ENCODE peak calls at places on chromosomes 16 and 17, in seven cellular contexts. X, R, E, P, S, Z and C are unnamed samples. For H3K27me3, the result is how much of the 10 kb centered on the place peaks cover.

GRCh38 chr17:27918498-27918897 is 25.3 kb upstream of the LYRM9 start:
- DNase-seq in E (no peak), Z (no peak), S (no peak), X (no peak), R (no peak), P (no peak), C (no peak)

GRCh38 chr16:72104905-72105304 is 11.3 kb downstream of the DHX38 start:
- DNase-seq in X (no peak), P (no peak), E (no peak), Z (no peak), S (no peak), R (no peak), C (no peak)

GRCh38 chr17:58278661-58279015 is 2.1 kb downstream of the MPO start:
- DNase-seq in P (no peak), Z (no peak), X (no peak), E (peak), S (peak), R (peak), C (peak)

GRCh38 chr16:51326131-51326856 is 175.2 kb upstream of the SALL1 start:
- DNase-seq in Z (no peak), S (no peak), E (no peak), R (no peak), X (no peak), P (peak), C (no peak)

GRCh38 chr16:48596326-48596725 is 13.7 kb downstream of the N4BP1 start:
- DNase-seq in X (no peak), Z (no peak), E (no peak), R (no peak), P (no peak), S (no peak), C (no peak)

GRCh38 chr16:19375561-19376158 is 42.0 kb upstream of the TMC5 start:
- DNase-seq in Z (peak), E (peak), R (no peak), X (no peak), S (no peak), P (peak), C (peak)

GRCh38 chr16:81053761-81054160 is 18.1 kb downstream of the ATMIN start:
- DNase-seq in R (no peak), Z (no peak), S (no peak), X (no peak), E (no peak), P (no peak), C (no peak)

GRCh38 chr17:81831563-81831956 is 1.5 kb downstream of the MCRIP1 start:
- DNase-seq in X (no peak), S (no peak), R (no peak), E (no peak), Z (no peak), P (no peak), C (no peak)

GRCh38 chr17:49520386-49521087 is 25.4 kb downstream of the NGFR start:
- DNase-seq in R (no peak), P (no peak), X (no peak), E (no peak), Z (peak), S (no peak), C (peak)

GRCh38 chr16:23171234-23171948 is 11.2 kb upstream of the SCNN1G start:
- DNase-seq in S (no peak), E (no peak), P (no peak), R (no peak), Z (no peak), X (no peak), C (no peak)

GRCh38 chr17:6940186-6940649 is 55.6 kb upstream of the ALOX12 start:
- DNase-seq in R (no peak), E (peak), X (peak), S (no peak), Z (no peak), P (no peak), C (no peak)

GRCh38 chr16:58753711-58754134 is 19.6 kb upstream of the GOT2 start:
- DNase-seq in Z (no peak), R (no peak), P (no peak), S (no peak), E (no peak), X (no peak), C (no peak)

GRCh38 chr17:81037783-81038733 is 3.1 kb downstream of the BAIAP2 start:
- DNase-seq in P (no peak), E (no peak), S (no peak), R (no peak), X (no peak), Z (no peak), C (peak)

GRCh38 chr17:228223-228615 is 46.8 kb upstream of the DOC2B start:
- DNase-seq in S (peak), Z (peak), X (no peak), R (peak), E (no peak), P (no peak), C (no peak)

GRCh38 chr16:81524382-81524781 is 79.8 kb downstream of the CMIP start:
- DNase-seq in R (no peak), E (no peak), S (peak), X (no peak), Z (no peak), P (no peak), C (no peak)

GRCh38 chr16:10557750-10558149 is 22.6 kb downstream of the EMP2 start:
- DNase-seq in P (no peak), E (no peak), Z (no peak), R (no peak), X (no peak), S (no peak), C (no peak)

GRCh38 chr16:1363501-1364041 is 11.8 kb downstream of the GNPTG start:
- DNase-seq in E (no peak), S (peak), Z (peak), R (peak), P (no peak), X (peak), C (peak)

GRCh38 chr17:79038545-79039135 is 14.7 kb downstream of the C1QTNF1 start:
- DNase-seq in R (no peak), S (peak), X (no peak), Z (peak), E (no peak), P (peak), C (peak)

GRCh38 chr17:65438708-65439294 is 122.6 kb downstream of the AXIN2 start:
- DNase-seq in R (no peak), P (peak), X (no peak), Z (no peak), S (no peak), E (no peak), C (no peak)

GRCh38 chr17:36550491-36551417 is 6.0 kb downstream of the GGNBP2 start:
- DNase-seq in P (no peak), Z (no peak), E (no peak), X (peak), R (no peak), S (no peak), C (no peak)

GRCh38 chr16:24977673-24978065 is 37.5 kb downstream of the ARHGAP17 start:
- DNase-seq in Z (peak), R (no peak), S (no peak), P (peak), E (no peak), X (no peak), C (no peak)

GRCh38 chr16:931651-932500 is 38.9 kb downstream of the LMF1 start:
- DNase-seq in P (no peak), Z (no peak), S (no peak), R (no peak), E (no peak), X (no peak), C (no peak)

GRCh38 chr16:23476289-23476688 is 23.3 kb upstream of the COG7 start:
- DNase-seq in P (no peak), R (no peak), S (no peak), E (no peak), Z (no peak), X (no peak), C (no peak)

GRCh38 chr16:55171241-55171640 is 152.8 kb upstream of the IRX6 start:
- DNase-seq in Z (no peak), E (no peak), X (no peak), S (no peak), R (no peak), P (no peak), C (no peak)

GRCh38 chr16:22888791-22889190 is 74.8 kb downstream of the HS3ST2 start:
- DNase-seq in Z (no peak), S (no peak), E (no peak), P (no peak), X (no peak), R (no peak), C (no peak)

GRCh38 chr16:16120382-16121184 is 102.7 kb downstream of the ABCC6 start:
- DNase-seq in Z (peak), X (no peak), S (peak), R (peak), E (peak), P (peak), C (peak)

GRCh38 chr16:48164907-48165715 is 9.3 kb upstream of the ABCC12 start:
- DNase-seq in Z (peak), P (peak), S (peak), X (peak), R (peak), E (peak), C (peak)

GRCh38 chr16:83066011-83066410 is 439.2 kb downstream of the CDH13 start:
- DNase-seq in R (no peak), P (no peak), S (no peak), X (no peak), E (no peak), Z (no peak), C (no peak)

GRCh38 chr16:75433732-75434413 is 570 bp upstream of the CFDP1 start:
- DNase-seq in E (peak), P (peak), R (no peak), X (no peak), Z (peak), S (peak), C (peak)

GRCh38 chr17:78960945-78961344 is 18.8 kb downstream of the LGALS3BP start:
- DNase-seq in P (no peak), E (no peak), Z (no peak), S (peak), R (peak), X (no peak), C (peak)

GRCh38 chr17:45441536-45442310 is 9.1 kb upstream of the ARHGAP27 start:
- DNase-seq in X (no peak), P (no peak), S (peak), R (no peak), Z (peak), E (no peak), C (no peak)

DNA sequence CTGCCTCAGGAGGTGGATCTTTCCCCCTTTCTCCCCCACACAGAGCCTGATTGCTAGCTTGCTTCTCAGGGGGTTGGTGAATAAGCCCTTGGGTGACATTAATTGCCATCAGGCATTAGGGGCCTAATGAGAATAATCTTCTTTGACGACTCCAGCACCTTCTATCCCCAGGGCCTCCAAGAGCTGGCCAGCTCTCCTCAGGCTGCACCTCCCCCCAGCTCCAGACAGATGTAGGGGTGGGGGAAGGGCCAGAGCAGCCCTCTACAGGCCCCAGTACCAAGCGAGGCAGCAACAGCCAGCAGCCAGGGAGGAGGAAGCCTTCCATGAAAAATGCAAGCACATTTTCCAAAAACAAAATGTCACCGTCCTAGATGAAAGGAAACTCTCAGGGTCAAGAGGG is 1.4 kb upstream of the TMEM132E start:
- DNase-seq in X (no peak), Z (no peak), R (no peak), P (no peak), S (peak), E (no peak), C (no peak)
- H3K27me3 ChIP-seq in X (under half), Z (under half), R (half or more), P (half or more), S (half or more), E (half or more), C (under half)

GRCh38 chr16:3068486-3068885 is 3.0 kb downstream of the IL32 start:
- DNase-seq in Z (no peak), P (no peak), S (no peak), E (no peak), X (no peak), R (no peak), C (no peak)
- H3K27me3 ChIP-seq in Z (under half), P (under half), S (under half), E (under half), X (under half), R (under half), C (under half)

GRCh38 chr17:8066841-8067775 is 20.4 kb downstream of the ALOX12B start:
- DNase-seq in Z (no peak), X (no peak), S (peak), P (no peak), E (no peak), R (no peak), C (no peak)
- H3K27me3 ChIP-seq in Z (under half), X (under half), S (under half), P (half or more), E (under half), R (half or more), C (under half)

DNA sequence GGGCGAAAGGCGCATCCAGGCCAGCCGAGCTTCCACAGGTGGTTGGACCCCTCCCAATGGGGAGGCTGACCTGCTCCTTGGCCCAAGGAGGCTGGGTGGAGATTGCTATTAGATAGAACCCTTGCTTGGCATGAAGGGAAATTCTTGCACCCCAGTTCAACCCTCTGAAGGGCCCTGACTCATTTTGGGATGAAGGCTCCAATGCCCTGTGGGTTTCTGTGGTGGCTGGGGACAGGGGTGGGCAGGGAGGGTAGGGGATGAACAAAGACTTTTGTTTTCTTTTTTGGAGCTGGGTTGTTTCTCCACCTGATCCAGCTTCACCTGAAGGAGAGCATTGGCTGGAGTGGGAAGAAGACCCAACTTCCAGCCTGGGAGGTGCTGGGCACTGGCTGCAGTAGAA is 16.7 kb upstream of the TBX21 start:
- DNase-seq in S (no peak), Z (no peak), E (no peak), X (no peak), R (no peak), P (no peak), C (no peak)
- H3K27me3 ChIP-seq in S (under half), Z (under half), E (under half), X (under half), R (half or more), P (half or more), C (under half)

GRCh38 chr17:66841744-66842143 is 6.8 kb downstream of the CACNG5 start:
- DNase-seq in E (no peak), S (no peak), Z (no peak), X (no peak), P (no peak), R (no peak), C (no peak)

GRCh38 chr17:66839616-66840015 is 4.7 kb downstream of the CACNG5 start:
- DNase-seq in S (no peak), R (no peak), Z (no peak), X (no peak), P (no peak), E (no peak), C (no peak)

GRCh38 chr17:66841328-66841727 is 6.4 kb downstream of the CACNG5 start:
- DNase-seq in P (no peak), X (no peak), E (no peak), Z (no peak), S (no peak), R (no peak), C (no peak)

GRCh38 chr17:66837883-66838665 is 3.2 kb downstream of the CACNG5 start:
- DNase-seq in E (no peak), Z (no peak), S (no peak), X (no peak), R (no peak), P (no peak), C (no peak)

DNA sequence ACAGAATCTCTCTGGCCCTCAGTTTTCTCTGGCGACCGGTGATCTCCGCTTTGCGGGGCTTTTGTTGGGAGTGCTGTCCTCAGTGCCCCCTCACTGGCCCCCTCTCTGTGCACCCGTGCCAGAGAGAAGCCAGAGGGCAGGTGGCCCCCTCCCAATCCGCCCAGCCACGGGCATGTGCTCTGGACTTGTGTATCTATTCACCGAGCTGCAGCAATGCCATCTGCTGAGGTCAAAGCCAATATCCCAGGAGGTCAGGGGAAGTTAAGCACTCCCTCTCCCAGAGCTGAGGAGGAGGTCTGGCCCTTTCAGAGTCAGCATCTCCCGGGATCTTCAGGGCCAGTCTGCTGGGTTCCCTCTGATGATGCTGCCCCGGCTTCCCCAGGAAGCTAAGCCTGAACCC is 5.1 kb downstream of the CACNG5 start:
- DNase-seq in R (no peak), X (no peak), S (no peak), Z (no peak), P (no peak), E (no peak), C (no peak)
- H3K27me3 ChIP-seq in R (half or more), X (under half), S (under half), Z (under half), P (under half), E (under half), C (under half)